ENCODE peak calls at places on chromosomes 3 and 15, in four cellular contexts. One of them, this sample, is unnamed. For H3K4me1, the result is how much of the 10 kb centered on the place peaks cover.

GRCh38 chr3:58434990-58435389 is 1.4 kb upstream of the PDHB start:
- DNase-seq in A549: peak
- DNase-seq in breast epithelium: no peak
- DNase-seq in spleen: no peak
- DNase-seq in this sample: no peak

GRCh38 chr3:126355251-126355650 is 2.0 kb downstream of the KLF15 start:
- DNase-seq in spleen: peak
- DNase-seq in A549: no peak
- DNase-seq in breast epithelium: no peak
- DNase-seq in this sample: no peak

GRCh38 chr3:108486910-108487309 is 23.5 kb downstream of the MYH15 start:
- DNase-seq in A549: peak
- DNase-seq in breast epithelium: no peak
- DNase-seq in spleen: no peak
- DNase-seq in this sample: no peak

GRCh38 chr3:123595396-123595795 is 10.5 kb upstream of the HACD2 start:
- DNase-seq in A549: no peak
- DNase-seq in spleen: no peak
- DNase-seq in breast epithelium: no peak
- DNase-seq in this sample: no peak

GRCh38 chr3:169305460-169305859 is 358.1 kb downstream of the MECOM start:
- DNase-seq in spleen: no peak
- DNase-seq in breast epithelium: no peak
- DNase-seq in A549: no peak
- DNase-seq in this sample: no peak

GRCh38 chr3:101216710-101217457 is 103.5 kb downstream of the IMPG2 start:
- DNase-seq in A549: no peak
- DNase-seq in spleen: no peak
- DNase-seq in breast epithelium: no peak
- DNase-seq in this sample: no peak

GRCh38 chr3:142853270-142854163 is 35.4 kb downstream of the PCOLCE2 start:
- DNase-seq in spleen: no peak
- DNase-seq in A549: peak
- DNase-seq in breast epithelium: no peak
- DNase-seq in this sample: no peak

GRCh38 chr15:76153241-76154197 is 93.7 kb downstream of the TMEM266 start:
- DNase-seq in A549: no peak
- DNase-seq in breast epithelium: no peak
- DNase-seq in spleen: no peak
- DNase-seq in this sample: no peak

GRCh38 chr3:158961911-158962310 is 160.1 kb downstream of the MFSD1 start:
- DNase-seq in A549: no peak
- DNase-seq in breast epithelium: no peak
- DNase-seq in spleen: no peak
- DNase-seq in this sample: no peak

GRCh38 chr3:29416514-29416913 is 135.6 kb downstream of the RBMS3 start:
- DNase-seq in spleen: no peak
- DNase-seq in breast epithelium: no peak
- DNase-seq in A549: no peak
- DNase-seq in this sample: no peak

GRCh38 chr15:58396181-58396580 is 35.6 kb upstream of the LIPC start:
- DNase-seq in breast epithelium: no peak
- DNase-seq in spleen: no peak
- DNase-seq in A549: peak
- DNase-seq in this sample: no peak

GRCh38 chr3:95302044-95302443 is 1239.2 kb downstream of the NSUN3 start:
- DNase-seq in breast epithelium: no peak
- DNase-seq in spleen: no peak
- DNase-seq in A549: peak
- DNase-seq in this sample: no peak

DNA sequence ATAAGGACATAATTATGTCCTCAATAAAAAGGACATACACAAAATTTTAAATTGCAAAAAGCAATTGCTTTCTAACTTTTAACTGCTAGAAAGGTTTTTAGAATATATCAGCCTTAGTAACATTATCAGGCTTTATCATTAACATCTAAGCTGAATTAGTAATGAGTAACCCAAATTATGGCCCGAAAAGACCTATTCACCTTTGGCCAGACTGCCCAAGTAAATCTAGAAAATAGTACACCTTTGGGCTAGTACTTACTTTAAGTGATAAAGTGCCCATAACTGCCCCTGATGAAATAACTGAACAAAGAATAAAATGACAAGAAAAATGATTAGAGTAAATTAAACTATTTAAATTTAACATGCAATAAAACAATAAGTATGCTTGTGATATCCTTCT is 117.2 kb downstream of the TBL1XR1 start:
- DNase-seq in breast epithelium: no peak
- DNase-seq in A549: no peak
- DNase-seq in spleen: no peak
- DNase-seq in this sample: no peak
- TF ChIP-seq POLR2A in breast epithelium: no peak
- TF ChIP-seq POLR2A in A549: no peak
- TF ChIP-seq POLR2A in spleen: no peak
- TF ChIP-seq POLR2A in this sample: no peak

GRCh38 chr15:90864507-90864906 is 3.9 kb upstream of the FURIN start:
- DNase-seq in A549: no peak
- DNase-seq in spleen: no peak
- DNase-seq in breast epithelium: no peak
- DNase-seq in this sample: no peak

GRCh38 chr15:90866800-90867199 is 1.6 kb upstream of the FURIN start:
- DNase-seq in A549: no peak
- DNase-seq in spleen: no peak
- DNase-seq in breast epithelium: no peak
- DNase-seq in this sample: no peak

GRCh38 chr15:90868261-90868689 is at the start of gene FURIN:
- DNase-seq in breast epithelium: no peak
- DNase-seq in A549: no peak
- DNase-seq in spleen: no peak
- DNase-seq in this sample: peak

GRCh38 chr15:90865702-90866101 is 2.7 kb upstream of the FURIN start:
- DNase-seq in breast epithelium: no peak
- DNase-seq in spleen: no peak
- DNase-seq in A549: no peak
- DNase-seq in this sample: no peak

GRCh38 chr15:90866161-90866715 is 2.1 kb upstream of the FURIN start:
- DNase-seq in A549: no peak
- DNase-seq in spleen: no peak
- DNase-seq in breast epithelium: no peak
- DNase-seq in this sample: no peak
- H3K4me1 ChIP-seq in A549: half or more
- H3K4me1 ChIP-seq in spleen: under half
- H3K4me1 ChIP-seq in breast epithelium: under half
- H3K4me1 ChIP-seq in this sample: under half

GRCh38 chr3:7307410-7307809 is 446.5 kb downstream of the GRM7 start:
- DNase-seq in A549: no peak
- DNase-seq in spleen: no peak
- DNase-seq in breast epithelium: no peak
- DNase-seq in this sample: no peak

GRCh38 chr3:7309707-7310106 is 448.8 kb downstream of the GRM7 start:
- DNase-seq in spleen: no peak
- DNase-seq in breast epithelium: no peak
- DNase-seq in A549: no peak
- DNase-seq in this sample: peak

GRCh38 chr3:7306900-7307299 is 446.0 kb downstream of the GRM7 start:
- DNase-seq in A549: no peak
- DNase-seq in breast epithelium: no peak
- DNase-seq in spleen: no peak
- DNase-seq in this sample: no peak

DNA sequence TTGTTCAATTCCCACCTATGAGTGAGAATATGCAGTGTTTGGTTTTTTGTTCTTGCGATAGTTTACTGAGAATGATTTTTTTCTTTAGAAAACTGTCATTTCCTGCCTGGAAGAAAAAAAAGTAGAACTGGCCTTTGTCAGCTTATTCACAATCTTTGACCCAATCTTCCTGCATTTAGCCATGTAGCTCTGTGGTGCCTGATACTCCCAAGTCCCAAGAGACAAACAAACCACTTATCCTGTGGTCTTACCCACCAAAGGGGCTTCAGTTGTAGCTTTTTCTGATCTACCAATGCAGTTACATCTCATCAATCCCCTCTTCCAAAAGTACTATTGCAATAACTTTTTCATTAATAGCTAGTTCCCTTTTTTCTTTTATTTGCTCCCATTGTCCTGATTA is 444.6 kb downstream of the GRM7 start:
- DNase-seq in breast epithelium: no peak
- DNase-seq in A549: no peak
- DNase-seq in spleen: no peak
- DNase-seq in this sample: no peak
- TF ChIP-seq POLR2A in breast epithelium: no peak
- TF ChIP-seq POLR2A in A549: no peak
- TF ChIP-seq POLR2A in spleen: no peak
- TF ChIP-seq POLR2A in this sample: no peak

GRCh38 chr15:39888809-39889208 is 31.3 kb downstream of the GPR176 start:
- DNase-seq in A549: no peak
- DNase-seq in breast epithelium: no peak
- DNase-seq in spleen: no peak
- DNase-seq in this sample: no peak

GRCh38 chr15:39886418-39886817 is 33.6 kb downstream of the GPR176 start:
- DNase-seq in spleen: no peak
- DNase-seq in breast epithelium: no peak
- DNase-seq in A549: no peak
- DNase-seq in this sample: no peak

GRCh38 chr15:39887832-39888231 is 32.2 kb downstream of the GPR176 start:
- DNase-seq in breast epithelium: no peak
- DNase-seq in A549: peak
- DNase-seq in spleen: no peak
- DNase-seq in this sample: peak

GRCh38 chr15:39888243-39888642 is 31.8 kb downstream of the GPR176 start:
- DNase-seq in spleen: no peak
- DNase-seq in A549: no peak
- DNase-seq in breast epithelium: no peak
- DNase-seq in this sample: no peak

DNA sequence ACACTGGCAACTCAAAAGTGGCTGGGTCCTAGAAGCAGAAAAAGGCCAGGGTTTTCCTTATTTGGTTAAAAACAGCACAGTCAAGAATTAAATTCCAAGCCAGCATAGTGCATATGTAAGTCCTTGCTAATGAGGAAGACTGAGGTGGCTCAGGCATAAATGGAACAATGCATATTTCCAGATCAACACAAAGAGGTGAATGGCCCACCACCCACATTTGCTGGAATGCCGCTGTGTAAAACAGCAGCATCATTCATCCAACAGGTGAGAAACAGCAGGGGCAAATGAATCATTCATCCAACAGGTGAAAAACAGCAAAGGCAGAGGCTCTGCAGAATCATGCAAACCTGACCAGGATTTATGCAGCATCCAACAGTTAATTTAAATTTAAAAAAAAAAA is 32.9 kb downstream of the GPR176 start:
- DNase-seq in breast epithelium: no peak
- DNase-seq in spleen: no peak
- DNase-seq in A549: no peak
- DNase-seq in this sample: no peak
- H3K4me1 ChIP-seq in breast epithelium: under half
- H3K4me1 ChIP-seq in spleen: under half
- H3K4me1 ChIP-seq in A549: under half
- H3K4me1 ChIP-seq in this sample: under half

DNA sequence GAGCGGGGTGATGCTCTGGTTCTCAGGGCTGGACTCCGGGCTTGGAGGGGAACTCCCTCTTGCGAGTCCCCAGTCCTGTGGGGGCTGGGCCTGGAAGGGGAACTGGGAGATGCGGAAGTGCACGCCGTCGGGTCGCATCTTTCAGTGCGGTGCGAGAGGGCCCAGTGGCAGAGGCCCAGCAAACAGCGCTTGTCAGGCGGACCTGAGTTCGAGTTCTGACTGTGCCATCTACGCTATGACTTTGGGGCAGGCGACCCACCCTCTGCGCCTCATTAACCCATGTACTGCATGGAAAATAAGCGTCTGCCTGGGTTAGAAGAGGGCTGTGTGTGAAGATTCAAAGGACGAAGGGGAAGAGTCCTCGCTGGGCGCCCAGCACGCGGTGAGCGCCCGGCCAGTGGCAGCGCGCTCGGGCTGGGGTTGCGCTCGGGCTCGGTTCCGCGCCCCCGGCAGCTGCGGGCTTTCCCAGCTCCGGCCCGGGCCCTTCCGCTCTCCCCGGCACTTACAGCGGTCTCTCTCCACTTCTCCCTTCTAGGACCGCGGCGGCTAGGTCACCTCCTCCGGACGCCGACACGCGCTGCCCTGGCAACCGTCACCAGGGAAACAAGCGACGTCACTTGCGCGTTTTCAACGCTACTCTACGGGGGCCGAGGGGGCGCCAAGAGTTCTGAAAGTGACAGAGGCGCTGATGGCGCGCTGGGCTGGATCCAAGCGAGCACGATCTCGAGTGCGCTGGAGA is at the start of gene CCDC13:
- DNase-seq in spleen: peak
- DNase-seq in A549: peak
- DNase-seq in breast epithelium: peak
- DNase-seq in this sample: peak
- TF ChIP-seq POLR2A in spleen: peak
- TF ChIP-seq POLR2A in A549: no peak
- TF ChIP-seq POLR2A in breast epithelium: no peak
- TF ChIP-seq POLR2A in this sample: peak

DNA sequence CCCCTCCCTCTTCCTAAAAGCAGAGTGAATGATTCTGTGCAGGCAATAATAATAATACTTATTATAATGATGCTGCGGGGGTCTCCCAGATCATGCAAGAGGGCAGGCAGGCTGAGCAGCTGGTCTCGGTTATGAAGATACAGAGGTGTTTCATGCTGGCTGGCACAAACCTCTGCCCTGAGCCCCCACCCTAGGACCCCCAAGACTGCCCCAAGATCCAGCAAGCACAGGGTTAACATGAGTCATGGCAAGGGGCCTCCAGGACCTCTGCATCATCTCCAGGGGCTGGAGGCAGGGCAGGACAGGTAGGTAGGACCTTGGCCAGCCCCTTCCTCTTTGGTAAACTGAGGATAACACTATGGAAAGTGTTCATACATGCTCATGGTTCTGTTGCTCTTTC is 2.7 kb downstream of the MGLL start:
- DNase-seq in spleen: no peak
- DNase-seq in A549: no peak
- DNase-seq in breast epithelium: no peak
- DNase-seq in this sample: no peak
- H3K4me1 ChIP-seq in spleen: under half
- H3K4me1 ChIP-seq in A549: half or more
- H3K4me1 ChIP-seq in breast epithelium: under half
- H3K4me1 ChIP-seq in this sample: under half

GRCh38 chr3:13318626-13319470 is 101.3 kb downstream of the NUP210 start:
- DNase-seq in A549: no peak
- DNase-seq in spleen: no peak
- DNase-seq in breast epithelium: no peak
- DNase-seq in this sample: no peak
- TF ChIP-seq POLR2A in A549: no peak
- TF ChIP-seq POLR2A in spleen: no peak
- TF ChIP-seq POLR2A in breast epithelium: no peak
- TF ChIP-seq POLR2A in this sample: no peak

This sample was measured in prostate gland.